ENCODE peak calls at places on chromosomes 5 and 9, in seven cellular contexts. R, Y, D, Q, V, U and G are unnamed samples.

GRCh38 chr5:141186897-141187512 is at the start of gene PCDHB9:
- DNase-seq in R (no peak), Y (peak), D (peak), Q (no peak), V (peak), U (peak), G (peak)

GRCh38 chr5:115530426-115530825 is 14.1 kb downstream of the FEM1C start:
- DNase-seq in R (no peak), Y (no peak), D (peak), Q (no peak), V (no peak), U (no peak), G (no peak)

GRCh38 chr5:143014017-143014651 is 244.0 kb downstream of the ARHGAP26 start:
- DNase-seq in R (no peak), Y (peak), D (peak), Q (no peak), V (no peak), U (no peak), G (peak)

GRCh38 chr9:68894502-68894901 is 119.4 kb downstream of the PRKACG start:
- DNase-seq in R (no peak), Y (no peak), D (no peak), Q (no peak), V (no peak), U (no peak), G (no peak)

GRCh38 chr5:125148076-125148475 is 401.6 kb upstream of the ZNF608 start:
- DNase-seq in R (no peak), Y (no peak), D (no peak), Q (no peak), V (no peak), U (no peak), G (no peak)

GRCh38 chr5:93331864-93332263 is 249.2 kb downstream of the NR2F1-AS1 start:
- DNase-seq in R (no peak), Y (no peak), D (no peak), Q (no peak), V (no peak), U (no peak), G (no peak)

GRCh38 chr9:93674580-93675335 is 98.4 kb downstream of the PHF2 start:
- DNase-seq in R (no peak), Y (peak), D (no peak), Q (no peak), V (no peak), U (no peak), G (no peak)

GRCh38 chr9:77843088-77843985 is 188.3 kb downstream of the GNAQ start:
- DNase-seq in R (no peak), Y (no peak), D (no peak), Q (no peak), V (no peak), U (no peak), G (no peak)

GRCh38 chr5:133969654-133970324 is 1.4 kb upstream of the C5orf15 start:
- DNase-seq in R (no peak), Y (no peak), D (peak), Q (no peak), V (no peak), U (no peak), G (peak)

GRCh38 chr9:24218656-24219055 is 327.0 kb downstream of the IZUMO3 start:
- DNase-seq in R (no peak), Y (no peak), D (no peak), Q (no peak), V (no peak), U (no peak), G (no peak)

GRCh38 chr5:62569466-62569865 is 9.2 kb upstream of the LRRC70 start:
- DNase-seq in R (no peak), Y (no peak), D (no peak), Q (no peak), V (no peak), U (no peak), G (no peak)

GRCh38 chr5:53321721-53322120 is 158.7 kb upstream of the FST start:
- DNase-seq in R (no peak), Y (no peak), D (no peak), Q (no peak), V (no peak), U (no peak), G (no peak)

GRCh38 chr5:4614088-4614487 is 526.0 kb upstream of the ADAMTS16 start:
- DNase-seq in R (no peak), Y (no peak), D (no peak), Q (no peak), V (no peak), U (peak), G (no peak)

GRCh38 chr5:95697781-95698681 is 15.2 kb upstream of the SPATA9 start:
- DNase-seq in R (no peak), Y (no peak), D (peak), Q (no peak), V (no peak), U (no peak), G (peak)

GRCh38 chr9:74404620-74405019 is 92.5 kb upstream of the RORB start:
- DNase-seq in R (no peak), Y (no peak), D (no peak), Q (no peak), V (no peak), U (no peak), G (no peak)

GRCh38 chr9:135252980-135253304 is 165.5 kb downstream of the OLFM1 start:
- DNase-seq in R (no peak), Y (peak), D (peak), Q (no peak), V (no peak), U (no peak), G (no peak)

GRCh38 chr9:114495992-114496391 is 9.3 kb downstream of the WHRN start:
- DNase-seq in R (no peak), Y (peak), D (no peak), Q (no peak), V (no peak), U (no peak), G (no peak)

GRCh38 chr9:90953200-90953599 is 151.6 kb downstream of the SYK start:
- DNase-seq in R (no peak), Y (no peak), D (no peak), Q (no peak), V (no peak), U (no peak), G (no peak)

GRCh38 chr9:95385521-95385920 is 68.0 kb upstream of the FANCC start:
- DNase-seq in R (no peak), Y (no peak), D (no peak), Q (no peak), V (no peak), U (no peak), G (no peak)

GRCh38 chr5:1074226-1074625 is 37.6 kb downstream of the SLC12A7 start:
- DNase-seq in R (no peak), Y (no peak), D (no peak), Q (no peak), V (no peak), U (no peak), G (no peak)

GRCh38 chr9:17614929-17615328 is 36.1 kb downstream of the SH3GL2 start:
- DNase-seq in R (no peak), Y (no peak), D (no peak), Q (no peak), V (no peak), U (no peak), G (peak)

GRCh38 chr5:144774247-144774646 is 603.6 kb downstream of the KCTD16 start:
- DNase-seq in R (no peak), Y (no peak), D (no peak), Q (no peak), V (no peak), U (no peak), G (no peak)

GRCh38 chr5:90747693-90748092 is 189.1 kb downstream of the ADGRV1 start:
- DNase-seq in R (no peak), Y (no peak), D (no peak), Q (no peak), V (no peak), U (no peak), G (peak)

GRCh38 chr9:127970401-127971313 is 10.1 kb downstream of the EEIG1 start:
- DNase-seq in R (no peak), Y (no peak), D (no peak), Q (no peak), V (no peak), U (peak), G (no peak)

GRCh38 chr5:177509991-177510566 is 453 bp upstream of the DOK3 start:
- DNase-seq in R (no peak), Y (no peak), D (no peak), Q (no peak), V (no peak), U (no peak), G (no peak)

GRCh38 chr9:127489471-127490115 is 38.3 kb downstream of the LRSAM1 start:
- DNase-seq in R (no peak), Y (peak), D (no peak), Q (no peak), V (no peak), U (no peak), G (no peak)

GRCh38 chr9:108073823-108074222 is 584.3 kb upstream of the KLF4 start:
- DNase-seq in R (no peak), Y (no peak), D (no peak), Q (no peak), V (no peak), U (no peak), G (no peak)

GRCh38 chr5:176440932-176441706 is 7.1 kb upstream of the FAF2 start:
- DNase-seq in R (no peak), Y (no peak), D (no peak), Q (no peak), V (no peak), U (no peak), G (no peak)

GRCh38 chr5:174464504-174465165 is 259.7 kb upstream of the MSX2 start:
- DNase-seq in R (no peak), Y (no peak), D (no peak), Q (no peak), V (no peak), U (no peak), G (no peak)

GRCh38 chr9:130138791-130139190 is 33.4 kb upstream of the NCS1 start:
- DNase-seq in R (peak), Y (no peak), D (peak), Q (no peak), V (no peak), U (no peak), G (peak)

GRCh38 chr9:132703336-132703735 is 33.1 kb downstream of the GTF3C4 start:
- DNase-seq in R (no peak), Y (no peak), D (peak), Q (no peak), V (no peak), U (no peak), G (peak)

GRCh38 chr9:90915693-90916092 is 114.1 kb downstream of the SYK start:
- DNase-seq in R (no peak), Y (peak), D (peak), Q (no peak), V (peak), U (no peak), G (peak)

GRCh38 chr9:80157128-80157527 is 585.4 kb downstream of the TLE4 start:
- DNase-seq in R (no peak), Y (no peak), D (no peak), Q (no peak), V (no peak), U (no peak), G (no peak)

GRCh38 chr5:83485842-83486241 is 14.3 kb downstream of the VCAN start:
- DNase-seq in R (no peak), Y (no peak), D (no peak), Q (no peak), V (no peak), U (no peak), G (no peak)

GRCh38 chr5:181024245-181025029 is 15.6 kb upstream of the BTNL9 start:
- DNase-seq in R (no peak), Y (no peak), D (no peak), Q (no peak), V (no peak), U (no peak), G (no peak)